ENCODE peak calls at places on chromosomes 2 and 18, in eight cellular contexts. Z is left ventricle myocardium inferior, I is cardiac muscle cell, U is NB4, C is choroid plexus epithelial cell, B is astrocyte, F is spleen, R is HL-60. K is an unnamed sample.

GRCh38 chr18:415627-416612 is 84.6 kb downstream of the COLEC12 start:
- DNase-seq in R (peak), Z (no peak), U (no peak), I (peak), B (peak), F (no peak), C (peak), K (no peak)

GRCh38 chr18:61901334-61901986 is 8.7 kb upstream of the RNF152 start:
- DNase-seq in R (peak), Z (no peak), C (peak), I (peak), F (no peak), B (peak), U (peak), K (no peak)

GRCh38 chr2:120442923-120443571 is 97.1 kb downstream of the INHBB start:
- DNase-seq in U (no peak), B (no peak), Z (peak), I (peak), R (no peak), F (peak), C (no peak), K (peak)

GRCh38 chr2:217491271-217491670 is 511.5 kb downstream of the TNS1 start:
- DNase-seq in C (no peak), Z (no peak), R (no peak), I (peak), U (peak), B (peak), F (no peak), K (no peak)

GRCh38 chr2:43218221-43218549 is 8.2 kb downstream of the ZFP36L2 start:
- DNase-seq in U (no peak), Z (no peak), I (no peak), C (peak), R (no peak), B (no peak), F (no peak), K (no peak)

GRCh38 chr2:168816369-168816768 is 13.9 kb downstream of the NOSTRIN start:
- DNase-seq in F (no peak), Z (no peak), I (peak), U (no peak), B (peak), R (no peak), C (peak), K (no peak)

GRCh38 chr18:79064228-79064627 is 5.0 kb upstream of the ATP9B start:
- DNase-seq in U (no peak), I (no peak), C (no peak), Z (no peak), F (no peak), B (no peak), R (no peak), K (no peak)

GRCh38 chr2:45072064-45072861 is 63.0 kb upstream of the SIX2 start:
- DNase-seq in C (no peak), U (no peak), Z (no peak), B (no peak), R (no peak), I (no peak), F (no peak), K (no peak)

GRCh38 chr2:205775091-205775876 is 93.0 kb downstream of the NRP2 start:
- DNase-seq in I (peak), F (no peak), B (peak), U (no peak), C (no peak), R (no peak), Z (no peak), K (no peak)

GRCh38 chr2:84946204-84947009 is 24.6 kb upstream of the KCMF1 start:
- DNase-seq in F (peak), Z (no peak), U (peak), R (peak), I (peak), B (peak), C (peak), K (no peak)

GRCh38 chr2:61255580-61256437 is 93.8 kb downstream of the C2orf74 start:
- DNase-seq in U (peak), Z (no peak), I (peak), R (no peak), C (peak), F (no peak), B (peak), K (no peak)

GRCh38 chr2:74585406-74586182 is 31.1 kb downstream of the DOK1 start:
- DNase-seq in C (peak), F (no peak), R (peak), B (no peak), I (peak), Z (peak), U (no peak), K (peak)

GRCh38 chr2:148561389-148561788 is 83.2 kb upstream of the EPC2 start:
- DNase-seq in B (no peak), R (no peak), U (no peak), Z (no peak), C (peak), F (no peak), I (peak), K (no peak)

GRCh38 chr2:145015561-145015960 is 495.6 kb upstream of the ZEB2 start:
- DNase-seq in R (no peak), U (no peak), F (no peak), C (no peak), Z (no peak), B (peak), I (no peak), K (no peak)

GRCh38 chr2:232541195-232541960 is 1.9 kb downstream of the CHRNG start:
- DNase-seq in C (no peak), B (no peak), Z (no peak), U (no peak), F (peak), R (peak), I (no peak), K (peak)

GRCh38 chr2:215188078-215188477 is 49.7 kb upstream of the ABCA12 start:
- DNase-seq in C (no peak), I (peak), R (no peak), F (no peak), U (peak), Z (no peak), B (peak), K (no peak)

GRCh38 chr2:222504191-222504590 is 79.8 kb downstream of the SGPP2 start:
- DNase-seq in U (no peak), C (no peak), R (no peak), B (no peak), I (no peak), Z (no peak), F (no peak), K (no peak)

GRCh38 chr2:159153463-159153862 is 133.0 kb downstream of the WDSUB1 start:
- DNase-seq in Z (no peak), C (no peak), U (no peak), R (no peak), B (no peak), I (no peak), F (no peak), K (peak)

GRCh38 chr2:240460781-240461431 is 25.4 kb downstream of the GPC1 start:
- DNase-seq in B (no peak), C (no peak), I (no peak), U (no peak), Z (peak), R (no peak), F (peak), K (peak)

GRCh38 chr2:29115797-29116781 is 874 bp downstream of the CLIP4 start:
- DNase-seq in I (peak), Z (peak), F (peak), B (peak), U (peak), C (peak), R (peak), K (peak)

GRCh38 chr2:14417586-14417985 is 214.9 kb upstream of the LRATD1 start:
- DNase-seq in U (no peak), Z (no peak), C (no peak), I (no peak), B (peak), F (no peak), R (no peak), K (no peak)

DNA sequence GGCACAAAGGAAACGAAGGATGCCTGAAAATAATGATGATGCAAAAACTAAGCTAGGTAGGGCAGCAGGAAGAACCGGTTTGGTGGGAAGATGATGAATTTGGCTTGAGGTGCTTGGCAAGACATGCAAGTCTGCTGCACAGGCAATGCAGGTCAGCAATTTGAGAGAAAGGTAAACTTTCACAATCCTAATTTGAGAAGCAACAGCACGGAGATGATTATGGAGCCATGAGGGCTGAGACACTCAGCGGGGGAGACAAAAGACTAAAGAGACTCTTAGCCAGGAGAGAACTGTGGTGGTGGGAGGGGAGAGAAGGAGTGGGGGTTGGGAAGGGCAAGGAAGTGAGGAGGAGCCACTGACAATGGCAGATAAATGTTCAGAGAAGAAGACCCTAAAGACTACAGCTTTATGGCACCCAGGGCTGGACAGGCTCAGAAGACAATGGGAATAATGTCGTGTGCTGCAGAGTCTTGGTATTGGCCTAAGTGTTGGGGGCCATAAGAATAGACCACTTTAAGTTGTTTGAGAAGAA is 19.4 kb upstream of the RNF149 start:
- DNase-seq in R (no peak), C (no peak), U (no peak), Z (no peak), B (no peak), I (no peak), F (no peak), K (no peak)
- H3K4me3 ChIP-seq in R (no peak), C (no peak), U (no peak), Z (no peak), B (no peak), I (no peak), F (no peak), K (no peak)

GRCh38 chr2:27972311-27972710 is 81.8 kb downstream of the BABAM2 start:
- DNase-seq in Z (no peak), U (no peak), F (no peak), R (no peak), C (no peak), I (peak), B (no peak), K (no peak)

GRCh38 chr2:27977623-27978312 is 87.2 kb downstream of the BABAM2 start:
- DNase-seq in Z (no peak), B (peak), F (no peak), I (peak), C (peak), U (peak), R (no peak), K (no peak)

GRCh38 chr2:27973592-27973991 is 83.1 kb downstream of the BABAM2 start:
- DNase-seq in R (no peak), U (no peak), F (no peak), B (no peak), I (peak), Z (no peak), C (peak), K (no peak)
- TF ChIP-seq CTCF in R (no peak), U (peak), F (no peak), B (peak), I (peak), Z (peak), C (peak), K (no peak)

GRCh38 chr18:59270689-59271257 is 2.5 kb downstream of the RAX start:
- DNase-seq in C (no peak), F (peak), U (peak), I (no peak), Z (no peak), B (no peak), R (no peak), K (no peak)

GRCh38 chr18:59272971-59273935 is at the start of gene RAX:
- DNase-seq in B (no peak), U (no peak), F (peak), C (peak), Z (no peak), I (peak), R (no peak), K (peak)

GRCh38 chr18:59269563-59270214 is 3.6 kb downstream of the RAX start:
- DNase-seq in C (no peak), B (no peak), F (no peak), I (no peak), U (no peak), Z (no peak), R (no peak), K (no peak)

GRCh38 chr18:59272221-59272888 is 899 bp downstream of the RAX start:
- DNase-seq in Z (no peak), R (no peak), I (no peak), B (no peak), C (peak), U (no peak), F (peak), K (peak)

GRCh38 chr18:59271606-59272220 is 1.5 kb downstream of the RAX start:
- DNase-seq in B (no peak), C (no peak), Z (no peak), F (peak), R (no peak), I (no peak), U (no peak), K (no peak)
- H3K4me3 ChIP-seq in B (no peak), C (no peak), Z (peak), F (peak), R (no peak), I (no peak), U (no peak), K (no peak)

DNA sequence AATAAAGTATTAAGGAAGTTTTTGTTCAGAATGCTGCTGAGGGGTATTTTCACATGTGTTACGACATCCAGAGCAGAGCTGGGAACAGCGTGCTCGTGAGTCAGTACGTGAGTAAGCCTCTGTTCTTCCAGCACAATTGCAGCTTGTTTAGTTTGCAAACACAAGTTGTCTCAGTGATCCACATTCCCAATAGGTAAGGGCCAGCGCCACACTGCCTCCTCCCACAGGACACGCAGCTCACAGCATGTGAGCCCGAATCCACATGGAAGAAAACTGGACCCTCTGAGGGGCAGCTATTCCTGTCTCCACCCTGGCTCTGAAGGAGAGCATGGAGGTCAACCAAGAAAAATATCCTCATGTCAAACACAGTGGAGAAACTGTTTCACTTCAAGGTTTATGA is 173.9 kb upstream of the PID1 start:
- DNase-seq in Z (peak), U (peak), F (no peak), I (peak), C (peak), B (peak), R (no peak), K (peak)
- TF ChIP-seq CTCF in Z (no peak), U (no peak), F (no peak), I (peak), C (no peak), B (no peak), R (no peak), K (no peak)

DNA sequence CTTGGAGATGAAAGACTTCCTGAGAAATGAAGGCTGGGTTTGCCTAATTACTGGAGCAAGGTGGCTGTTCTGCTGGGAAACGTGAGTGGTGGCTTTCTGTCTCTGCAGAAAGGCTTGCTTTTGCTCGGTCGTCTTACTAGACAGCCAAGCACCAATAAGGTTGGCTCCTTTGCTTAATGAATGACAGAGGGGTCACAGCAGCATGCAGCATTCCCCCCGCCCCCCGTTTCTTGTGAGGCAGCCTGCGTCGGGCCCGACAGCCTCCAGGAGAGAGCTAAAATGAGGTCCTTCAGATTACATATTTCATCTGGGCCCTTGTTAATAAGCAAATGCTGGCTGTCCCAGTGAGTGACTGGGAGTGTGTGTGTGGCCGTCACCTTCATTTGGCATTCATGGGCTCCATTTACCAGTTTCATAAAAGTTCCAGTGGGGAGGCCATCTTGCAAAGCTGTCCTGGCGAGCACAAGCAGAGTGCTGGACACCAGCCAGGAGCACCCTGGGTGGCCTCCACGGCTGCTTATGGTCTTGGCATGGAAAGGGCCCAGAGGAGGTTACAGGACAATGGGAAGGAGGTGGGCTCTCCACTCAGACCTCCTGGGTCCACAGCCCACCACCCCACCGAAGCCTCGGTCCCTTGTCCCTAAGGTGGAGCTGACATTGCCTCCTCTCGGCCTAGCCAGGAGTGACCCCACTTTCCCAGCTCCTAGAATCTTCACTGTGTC is 37.2 kb downstream of the ODC1 start:
- DNase-seq in U (no peak), C (peak), I (peak), F (no peak), R (no peak), B (no peak), Z (no peak), K (no peak)
- H3K4me3 ChIP-seq in U (no peak), C (no peak), I (no peak), F (no peak), R (no peak), B (no peak), Z (no peak), K (no peak)

DNA sequence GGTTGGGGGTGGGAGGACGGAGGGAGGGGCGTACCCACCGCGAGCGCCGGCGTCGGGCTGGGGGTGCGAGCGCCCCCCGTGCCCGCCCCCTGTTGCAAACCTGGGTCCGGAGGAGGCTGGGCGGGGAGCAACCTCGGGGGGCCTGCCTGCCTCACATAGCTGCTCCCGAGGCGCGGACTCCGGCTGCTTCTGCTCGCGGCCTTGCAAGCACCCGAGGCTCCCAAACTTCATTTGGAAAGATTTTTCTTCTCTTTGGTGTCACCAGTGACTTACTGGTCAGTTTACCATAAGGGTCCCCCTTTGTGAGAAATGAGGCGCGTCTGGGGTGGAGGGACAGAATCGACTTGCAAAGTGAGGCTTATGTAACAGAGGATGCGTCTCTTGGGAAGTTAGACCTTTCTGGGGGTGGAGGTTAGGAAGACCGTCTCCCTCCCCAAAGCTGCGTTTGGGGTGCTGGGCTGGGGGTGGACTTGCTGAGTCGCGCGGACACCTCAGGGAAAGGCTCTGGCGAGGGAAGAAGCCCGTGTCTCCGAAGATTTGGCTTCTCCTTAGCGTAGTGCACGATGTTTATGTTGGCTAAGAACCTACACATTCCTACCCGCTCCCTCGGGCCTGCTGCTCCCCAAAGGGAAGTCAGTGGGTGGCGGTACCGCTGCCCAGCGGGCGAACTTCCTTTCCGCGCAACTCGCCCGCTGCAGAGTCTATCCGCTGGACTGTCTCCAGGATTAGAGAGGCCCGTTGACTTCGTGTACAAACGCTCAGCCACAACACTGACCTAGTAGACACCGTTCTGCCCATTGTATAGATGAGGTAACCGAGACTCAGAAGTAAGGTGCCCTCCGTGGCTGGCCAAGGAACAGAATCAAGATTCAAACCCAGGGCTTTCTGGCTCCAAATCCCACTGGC is 575 bp downstream of the TMEM37 start:
- DNase-seq in Z (no peak), B (peak), U (peak), C (peak), R (peak), F (no peak), I (peak), K (peak)
- TF ChIP-seq CTCF in Z (no peak), B (no peak), U (no peak), C (no peak), R (no peak), F (no peak), I (no peak), K (no peak)

DNA sequence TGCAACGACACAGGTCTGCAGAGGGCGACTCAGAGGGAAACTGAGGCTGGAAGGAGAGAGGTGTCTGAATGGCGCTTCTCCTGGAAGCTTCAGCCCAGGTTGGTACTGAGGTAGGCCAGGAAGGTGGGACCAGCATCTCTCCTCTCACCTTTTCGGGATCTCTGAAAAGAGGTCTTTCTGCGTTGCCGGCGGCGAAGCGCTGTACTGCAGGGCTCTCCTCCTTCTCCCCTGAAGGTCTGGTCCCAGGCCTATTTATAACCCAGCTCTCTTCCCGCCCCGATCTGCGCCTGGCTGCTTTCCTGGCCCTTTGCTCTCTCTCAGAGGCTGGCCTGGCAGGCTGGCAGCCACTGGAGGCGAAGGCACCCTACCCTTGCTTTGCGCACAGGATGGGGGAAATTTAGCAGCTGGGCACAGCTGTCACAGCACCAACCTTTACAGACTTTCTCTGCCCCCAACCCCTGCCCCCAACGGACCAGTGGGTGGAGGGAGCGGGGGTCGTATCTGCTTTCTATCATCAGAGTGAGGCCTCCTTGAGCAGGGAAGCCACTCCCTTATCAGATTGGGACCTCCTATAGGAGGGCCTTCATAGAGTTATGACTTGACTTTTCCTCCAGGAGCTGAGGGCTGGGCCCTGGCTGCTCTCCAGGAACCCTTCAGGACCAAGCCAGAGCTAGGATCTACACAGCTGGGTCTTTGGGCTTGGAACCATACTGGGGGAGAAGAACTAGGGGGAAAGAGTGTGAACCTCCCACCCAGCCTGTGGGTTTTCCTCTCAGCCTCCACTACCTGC is 1.1 kb downstream of the DYSF start:
- DNase-seq in I (no peak), C (no peak), Z (peak), U (peak), B (no peak), R (no peak), F (peak), K (no peak)
- H3K4me3 ChIP-seq in I (peak), C (peak), Z (peak), U (peak), B (peak), R (peak), F (peak), K (peak)

GRCh38 chr2:88066543-88066942 is 1.1 kb upstream of the SMYD1 start:
- DNase-seq in U (no peak), I (no peak), B (no peak), C (no peak), Z (no peak), F (no peak), R (no peak), K (no peak)
- TF ChIP-seq CTCF in U (no peak), I (no peak), B (no peak), C (no peak), Z (no peak), F (no peak), R (no peak), K (no peak)

K was measured in left lung.